ENCODE peak calls at places on chromosomes 13 and 19, in six cellular contexts. O, I, W, A, F and L are unnamed samples.

GRCh38 chr13:45040626-45041025 is 51.3 kb downstream of the GPALPP1 start:
- DNase-seq in O (no peak), I (no peak), W (no peak), A (no peak), F (peak), L (peak)

GRCh38 chr13:94121686-94122085 is 357.8 kb downstream of the DCT start:
- DNase-seq in O (no peak), I (no peak), W (no peak), A (no peak), F (peak), L (no peak)

GRCh38 chr13:73607489-73608156 is 526.6 kb downstream of the KLF12 start:
- DNase-seq in O (no peak), I (no peak), W (no peak), A (no peak), F (no peak), L (no peak)

GRCh38 chr13:30108913-30109237 is 198.5 kb downstream of the KATNAL1 start:
- DNase-seq in O (no peak), I (no peak), W (peak), A (peak), F (no peak), L (no peak)

GRCh38 chr19:44512326-44513298 is 12.3 kb upstream of the ZNF180 start:
- DNase-seq in O (no peak), I (no peak), W (no peak), A (peak), F (peak), L (no peak)

GRCh38 chr13:20160346-20161274 is at the start of gene GJA3:
- DNase-seq in O (peak), I (peak), W (peak), A (peak), F (no peak), L (no peak)

GRCh38 chr13:110772091-110772984 is 58.8 kb downstream of the ING1 start:
- DNase-seq in O (no peak), I (no peak), W (no peak), A (no peak), F (no peak), L (no peak)

GRCh38 chr13:104008571-104009435 is 942.6 kb upstream of the SLC10A2 start:
- DNase-seq in O (no peak), I (no peak), W (no peak), A (no peak), F (peak), L (no peak)

GRCh38 chr19:51593138-51593890 is 22.2 kb downstream of the ZNF175 start:
- DNase-seq in O (no peak), I (no peak), W (no peak), A (no peak), F (no peak), L (no peak)

GRCh38 chr13:77002590-77003190 is 10.8 kb downstream of the CLN5 start:
- DNase-seq in O (no peak), I (no peak), W (peak), A (no peak), F (peak), L (peak)

GRCh38 chr13:20713751-20714150 is 10.3 kb downstream of the IL17D start:
- DNase-seq in O (no peak), I (no peak), W (no peak), A (no peak), F (peak), L (peak)

GRCh38 chr19:5542665-5543064 is 25.1 kb downstream of the TINCR start:
- DNase-seq in O (no peak), I (no peak), W (peak), A (no peak), F (no peak), L (no peak)

GRCh38 chr13:113633485-113633873 is 24.5 kb downstream of the ATP4B start:
- DNase-seq in O (no peak), I (no peak), W (no peak), A (no peak), F (no peak), L (no peak)